ENCODE peak calls at places on chromosome X, in nine cellular contexts. O, I, S, K, H, Y, R, M and F are unnamed samples.

GRCh38 chrX:129522184-129523059 is 868 bp downstream of the SMARCA1 start:
- DNase-seq in S (peak), M (no peak), K (no peak), O (no peak), I (peak), Y (peak), R (peak), H (no peak), F (peak)

GRCh38 chrX:56764975-56765791 is 36.1 kb downstream of the NBDY start:
- DNase-seq in S (no peak), H (peak), Y (no peak), I (no peak), M (no peak), K (no peak), O (no peak), R (no peak), F (no peak)

GRCh38 chrX:85051627-85052026 is 48.0 kb downstream of the APOOL start:
- DNase-seq in K (no peak), S (no peak), I (no peak), M (no peak), R (no peak), O (no peak), Y (no peak), H (no peak), F (no peak)

GRCh38 chrX:150837845-150838244 is 60.6 kb downstream of the CD99L2 start:
- DNase-seq in R (no peak), K (no peak), I (no peak), H (no peak), S (no peak), M (no peak), O (no peak), Y (no peak), F (no peak)

GRCh38 chrX:18983711-18984380 is at the start of gene PHKA2:
- DNase-seq in Y (peak), H (peak), R (peak), M (no peak), K (no peak), O (peak), I (peak), S (no peak), F (no peak)

GRCh38 chrX:100928660-100929613 is at the start of gene XKRX:
- DNase-seq in I (peak), O (no peak), M (peak), R (peak), H (peak), Y (no peak), S (peak), K (peak), F (peak)

GRCh38 chrX:149962859-149963757 is 24.8 kb upstream of the EOLA2 start:
- DNase-seq in R (no peak), H (peak), M (no peak), S (peak), O (no peak), K (peak), Y (peak), I (peak), F (peak)

GRCh38 chrX:10574663-10575062 is 45.7 kb downstream of the MID1 start:
- DNase-seq in Y (peak), M (no peak), S (no peak), H (no peak), K (no peak), O (no peak), I (no peak), R (no peak), F (no peak)

GRCh38 chrX:13533726-13534125 is 35.7 kb upstream of the EGFL6 start:
- DNase-seq in H (no peak), I (no peak), K (no peak), O (no peak), M (no peak), S (peak), Y (no peak), R (no peak), F (no peak)

GRCh38 chrX:13258725-13259124 is 61.1 kb downstream of the ATXN3L start:
- DNase-seq in H (no peak), K (no peak), M (no peak), Y (no peak), R (no peak), S (no peak), O (no peak), I (no peak), F (no peak)

GRCh38 chrX:13220916-13221315 is 98.9 kb downstream of the ATXN3L start:
- DNase-seq in H (no peak), O (no peak), M (no peak), R (no peak), S (peak), K (no peak), I (no peak), Y (peak), F (no peak)

GRCh38 chrX:69807400-69807799 is 191.5 kb downstream of the EDA start:
- DNase-seq in R (no peak), I (no peak), K (no peak), H (no peak), M (no peak), S (no peak), O (no peak), Y (no peak), F (no peak)

GRCh38 chrX:119240356-119240755 is 4.3 kb downstream of the PGRMC1 start:
- DNase-seq in K (no peak), M (no peak), O (no peak), S (peak), I (no peak), Y (no peak), R (no peak), H (no peak), F (no peak)

GRCh38 chrX:97367149-97367548 is 483.4 kb downstream of the RPA4 start:
- DNase-seq in R (no peak), Y (no peak), H (no peak), I (no peak), S (peak), K (no peak), M (no peak), O (no peak), F (peak)

GRCh38 chrX:123436512-123436911 is 252.4 kb downstream of the GRIA3 start:
- DNase-seq in R (no peak), H (no peak), K (no peak), M (no peak), S (no peak), O (no peak), I (no peak), Y (no peak), F (no peak)

GRCh38 chrX:14027031-14027430 is 2.7 kb downstream of the GEMIN8 start:
- DNase-seq in O (no peak), K (peak), H (peak), I (no peak), R (no peak), M (no peak), S (peak), Y (no peak), F (no peak)

GRCh38 chrX:120794525-120794975 is 81.1 kb downstream of the CT47B1 start:
- DNase-seq in I (no peak), Y (no peak), H (no peak), S (peak), M (no peak), O (no peak), K (no peak), R (no peak), F (no peak)

GRCh38 chrX:136752796-136753195 is 27.9 kb downstream of the ARHGEF6 start:
- DNase-seq in I (no peak), H (no peak), M (no peak), S (peak), O (no peak), R (no peak), K (no peak), Y (peak), F (no peak)

GRCh38 chrX:112705726-112706125 is 26.0 kb upstream of the LHFPL1 start:
- DNase-seq in K (no peak), S (no peak), M (no peak), H (no peak), Y (no peak), R (no peak), I (no peak), O (no peak), F (no peak)

GRCh38 chrX:125998432-125998831 is 167.7 kb downstream of the DCAF12L2 start:
- DNase-seq in O (no peak), I (no peak), R (peak), K (no peak), Y (no peak), M (no peak), H (no peak), S (no peak), F (peak)

GRCh38 chrX:132217203-132218073 is 1.8 kb downstream of the RAP2C start:
- DNase-seq in I (peak), R (peak), O (peak), Y (peak), S (peak), M (peak), K (peak), H (peak), F (peak)

GRCh38 chrX:9642270-9642995 is 123.2 kb downstream of the GPR143 start:
- DNase-seq in O (no peak), K (no peak), Y (no peak), R (no peak), M (no peak), I (no peak), H (no peak), S (no peak), F (no peak)

GRCh38 chrX:21757960-21758359 is at the start of gene SMPX:
- DNase-seq in H (no peak), O (no peak), I (no peak), S (no peak), R (no peak), M (no peak), K (no peak), Y (no peak), F (no peak)

GRCh38 chrX:49037883-49038475 is 5.2 kb downstream of the TFE3 start:
- DNase-seq in K (no peak), O (no peak), H (no peak), Y (no peak), I (no peak), S (peak), M (no peak), R (no peak), F (no peak)

GRCh38 chrX:110050386-110050785 is 47.5 kb downstream of the TMEM164 start:
- DNase-seq in Y (no peak), R (no peak), K (no peak), I (no peak), S (no peak), M (no peak), H (no peak), O (no peak), F (no peak)

GRCh38 chrX:38627683-38628082 is 66.3 kb downstream of the TSPAN7 start:
- DNase-seq in K (no peak), I (no peak), O (no peak), Y (no peak), H (peak), R (no peak), M (no peak), S (peak), F (peak)